ENCODE peak calls at places on chromosomes 13 and 19, in eight cellular contexts. P is astrocyte, N is K562, A is H1, L is mesenchymal stem cell, R is mammary epithelial cell, G is IMR-90, U is MM.1S. D is an unnamed sample.

GRCh38 chr19:49859838-49860715 is 7.3 kb downstream of the PNKP start:
- DNase-seq in P (no peak), N (no peak), A (no peak), L (no peak), R (no peak), G (no peak), U (no peak), D (no peak)

GRCh38 chr13:51240178-51240577 is 18.0 kb downstream of the FAM124A start:
- DNase-seq in P (no peak), N (no peak), A (peak; percentile 4), L (no peak), R (no peak), G (no peak), U (no peak), D (no peak)

GRCh38 chr19:8322638-8322997 is 1.3 kb downstream of the RPS28 start:
- DNase-seq in P (no peak), N (peak; percentile 18), A (no peak), L (no peak), R (no peak), G (no peak), U (no peak), D (no peak)

GRCh38 chr13:106104281-106104901 is 431.1 kb downstream of the EFNB2 start:
- DNase-seq in P (peak; percentile 95), N (no peak), A (no peak), L (peak; percentile 79), R (peak; percentile 84), G (peak; percentile 91), U (no peak), D (no peak)

GRCh38 chr13:104565888-104566287 is 1499.7 kb upstream of the SLC10A2 start:
- DNase-seq in P (no peak), N (no peak), A (no peak), L (no peak), R (no peak), G (no peak), U (no peak), D (no peak)

GRCh38 chr13:105334211-105334610 is 1201.3 kb downstream of the EFNB2 start:
- DNase-seq in P (peak; percentile 82), N (no peak), A (no peak), L (peak; percentile 34), R (no peak), G (peak; percentile 79), U (no peak), D (no peak)

GRCh38 chr13:92188574-92188973 is 790.2 kb downstream of the GPC5 start:
- DNase-seq in P (no peak), N (no peak), A (no peak), L (no peak), R (no peak), G (no peak), U (no peak), D (no peak)

GRCh38 chr19:1626417-1627010 is 21.3 kb upstream of the UQCR11 start:
- DNase-seq in P (no peak), N (no peak), A (no peak), L (no peak), R (no peak), G (no peak), U (no peak), D (no peak)

GRCh38 chr19:35000647-35001501 is 751 bp downstream of the GRAMD1A start:
- DNase-seq in P (peak; percentile 45), N (peak; percentile 79), A (no peak), L (peak; percentile 67), R (peak; percentile 56), G (peak; percentile 50), U (peak; percentile 41), D (peak; percentile 87)

GRCh38 chr19:6250909-6251308 is 28.9 kb downstream of the MLLT1 start:
- DNase-seq in P (no peak), N (no peak), A (no peak), L (no peak), R (no peak), G (no peak), U (no peak), D (no peak)

GRCh38 chr13:111407381-111408131 is 87.1 kb downstream of the TEX29 start:
- DNase-seq in P (no peak), N (no peak), A (no peak), L (no peak), R (no peak), G (no peak), U (no peak), D (no peak)

GRCh38 chr19:18164072-18164471 is 9.5 kb upstream of the IFI30 start:
- DNase-seq in P (no peak), N (no peak), A (no peak), L (no peak), R (no peak), G (no peak), U (no peak), D (no peak)

GRCh38 chr13:89496478-89496877 is 1825.3 kb downstream of the SLITRK5 start:
- DNase-seq in P (peak; percentile 34), N (no peak), A (no peak), L (no peak), R (no peak), G (no peak), U (no peak), D (no peak)

GRCh38 chr13:29922896-29923295 is 72.5 kb upstream of the UBL3 start:
- DNase-seq in P (peak; percentile 81), N (no peak), A (no peak), L (peak; percentile 41), R (peak; percentile 60), G (peak; percentile 71), U (no peak), D (no peak)
- H2AFZ ChIP-seq in P (no peak overlapping the region), N (no peak overlapping the region), A (no peak overlapping the region), L (no peak overlapping the region), R (no peak overlapping the region), G (no peak overlapping the region), U (no peak overlapping the region), D (no peak overlapping the region)

GRCh38 chr13:114134111-114134943 is 1.9 kb upstream of the RASA3 start:
- DNase-seq in P (no peak), N (no peak), A (no peak), L (no peak), R (no peak), G (no peak), U (no peak), D (no peak)
- H3K4me3 ChIP-seq in P (no peak overlapping the region), N (no peak overlapping the region), A (no peak overlapping the region), L (no peak overlapping the region), R (no peak overlapping the region), G (no peak overlapping the region), U (no peak overlapping the region), D (no peak overlapping the region)

GRCh38 chr19:38850231-38850975 is 617 bp upstream of the HNRNPL start:
- DNase-seq in P (peak; percentile 100), N (peak; percentile 93), A (peak; percentile 96), L (peak; percentile 100), R (peak; percentile 100), G (peak; percentile 100), U (peak; percentile 100), D (peak; percentile 100)

GRCh38 chr19:38850976-38851621 is 1.3 kb upstream of the HNRNPL start:
- DNase-seq in P (no peak), N (no peak), A (peak; percentile 69), L (no peak), R (no peak), G (no peak), U (no peak), D (peak; percentile 65)

GRCh38 chr19:38851622-38852230 is 1.9 kb upstream of the HNRNPL start:
- DNase-seq in P (peak; percentile 73), N (peak; percentile 88), A (peak; percentile 94), L (peak; percentile 92), R (peak; percentile 87), G (peak; percentile 88), U (peak; percentile 95), D (peak; percentile 90)

GRCh38 chr19:38852231-38853044 is 2.7 kb upstream of the HNRNPL start:
- DNase-seq in P (peak; percentile 59), N (no peak), A (peak; percentile 70), L (peak; percentile 80), R (peak; percentile 64), G (peak; percentile 79), U (peak; percentile 64), D (peak; percentile 51)

DNA sequence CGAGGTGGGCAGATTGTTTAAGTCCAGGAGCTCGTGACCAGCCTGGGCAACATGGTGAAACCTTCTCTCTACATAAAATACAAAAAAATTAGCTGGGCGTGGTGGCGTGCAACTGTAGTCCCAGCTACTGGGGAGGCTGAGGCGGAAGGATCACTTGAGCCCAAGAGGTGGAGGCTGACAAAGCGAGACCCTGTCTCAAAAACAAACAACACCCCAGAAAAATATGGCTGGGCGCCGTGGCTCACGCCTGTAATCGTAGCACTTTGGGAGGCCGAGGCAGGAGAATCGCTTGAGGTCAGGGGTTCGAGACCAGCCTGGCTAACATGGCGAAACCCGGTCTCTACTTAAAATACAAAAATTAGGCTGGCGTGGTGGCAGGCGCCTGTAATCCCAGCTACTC is 3.4 kb upstream of the HNRNPL start:
- DNase-seq in P (no peak), N (no peak), A (no peak), L (no peak), R (no peak), G (no peak), U (no peak), D (no peak)
- H2AFZ ChIP-seq in P (no peak overlapping the region), N (peak overlapping the region; percentile 95), A (peak overlapping the region; percentile 8), L (peak overlapping the region; percentile 95), R (peak overlapping the region; percentile 80), G (peak overlapping the region; percentile 94), U (peak overlapping the region; percentile 40), D (peak overlapping the region; percentile 80)

GRCh38 chr13:64158910-64159309 is 2743.3 kb upstream of the PCDH20 start:
- DNase-seq in P (peak; percentile 72), N (no peak), A (no peak), L (no peak), R (no peak), G (peak; percentile 41), U (no peak), D (no peak)
- H3K4me3 ChIP-seq in P (no peak overlapping the region), N (no peak overlapping the region), A (no peak overlapping the region), L (no peak overlapping the region), R (no peak overlapping the region), G (no peak overlapping the region), U (no peak overlapping the region), D (no peak overlapping the region)